ENCODE peak calls at places on chromosomes 11 and 22, in five cellular contexts. W, T, I, C and L are unnamed samples.

GRCh38 chr22:20221421-20222340 is 46.4 kb downstream of the RTN4R start:
- DNase-seq in W (no peak), T (no peak), I (no peak), C (no peak), L (no peak)

GRCh38 chr11:103338621-103339484 is 229.6 kb downstream of the DYNC2H1 start:
- DNase-seq in W (no peak), T (no peak), I (no peak), C (no peak), L (no peak)

GRCh38 chr11:7278314-7278917 is 26.7 kb downstream of the SYT9 start:
- DNase-seq in W (peak), T (no peak), I (no peak), C (peak), L (peak)

GRCh38 chr11:59207988-59208432 is 4.7 kb downstream of the MPEG1 start:
- DNase-seq in W (peak), T (peak), I (no peak), C (peak), L (no peak)

GRCh38 chr11:72014761-72015320 is 16.1 kb downstream of the IL18BP start:
- DNase-seq in W (no peak), T (no peak), I (no peak), C (peak), L (no peak)

GRCh38 chr22:31089101-31090100 is 8.3 kb downstream of the SMTN start:
- DNase-seq in W (peak), T (no peak), I (no peak), C (peak), L (no peak)

GRCh38 chr11:57354699-57355098 is 16.5 kb downstream of the P2RX3 start:
- DNase-seq in W (no peak), T (no peak), I (no peak), C (no peak), L (no peak)

GRCh38 chr11:124612567-124613245 is 1.5 kb downstream of the PANX3 start:
- DNase-seq in W (no peak), T (no peak), I (no peak), C (no peak), L (no peak)

GRCh38 chr11:92424281-92424680 is 199.7 kb downstream of the FAT3 start:
- DNase-seq in W (no peak), T (no peak), I (no peak), C (no peak), L (no peak)

GRCh38 chr11:69840371-69841169 is 21.4 kb upstream of the FGF3 start:
- DNase-seq in W (no peak), T (no peak), I (no peak), C (peak), L (no peak)

GRCh38 chr11:47056261-47056915 is 119.8 kb downstream of the CSTPP1 start:
- DNase-seq in W (no peak), T (no peak), I (no peak), C (no peak), L (peak)

GRCh38 chr11:66333220-66333877 is 2.9 kb downstream of the RIN1 start:
- DNase-seq in W (no peak), T (no peak), I (no peak), C (no peak), L (no peak)

GRCh38 chr22:44459041-44459440 is 39.0 kb downstream of the RTL6 start:
- DNase-seq in W (no peak), T (no peak), I (no peak), C (no peak), L (no peak)

GRCh38 chr22:28892175-28892731 is 8.9 kb downstream of the ZNRF3 start:
- DNase-seq in W (no peak), T (no peak), I (no peak), C (no peak), L (no peak)

GRCh38 chr11:130070109-130070828 is 575 bp downstream of the APLP2 start:
- DNase-seq in W (peak), T (no peak), I (peak), C (peak), L (no peak)

GRCh38 chr22:40597541-40598453 is 38.7 kb downstream of the MRTFA start:
- DNase-seq in W (no peak), T (no peak), I (no peak), C (no peak), L (no peak)

GRCh38 chr11:16678466-16679116 is 59.9 kb upstream of the C11orf58 start:
- DNase-seq in W (no peak), T (no peak), I (no peak), C (no peak), L (no peak)

GRCh38 chr11:58739725-58740430 is 8.1 kb upstream of the GLYAT start:
- DNase-seq in W (no peak), T (no peak), I (no peak), C (no peak), L (no peak)

GRCh38 chr11:69641681-69642548 is 959 bp downstream of the CCND1 start:
- DNase-seq in W (no peak), T (no peak), I (no peak), C (no peak), L (no peak)

DNA sequence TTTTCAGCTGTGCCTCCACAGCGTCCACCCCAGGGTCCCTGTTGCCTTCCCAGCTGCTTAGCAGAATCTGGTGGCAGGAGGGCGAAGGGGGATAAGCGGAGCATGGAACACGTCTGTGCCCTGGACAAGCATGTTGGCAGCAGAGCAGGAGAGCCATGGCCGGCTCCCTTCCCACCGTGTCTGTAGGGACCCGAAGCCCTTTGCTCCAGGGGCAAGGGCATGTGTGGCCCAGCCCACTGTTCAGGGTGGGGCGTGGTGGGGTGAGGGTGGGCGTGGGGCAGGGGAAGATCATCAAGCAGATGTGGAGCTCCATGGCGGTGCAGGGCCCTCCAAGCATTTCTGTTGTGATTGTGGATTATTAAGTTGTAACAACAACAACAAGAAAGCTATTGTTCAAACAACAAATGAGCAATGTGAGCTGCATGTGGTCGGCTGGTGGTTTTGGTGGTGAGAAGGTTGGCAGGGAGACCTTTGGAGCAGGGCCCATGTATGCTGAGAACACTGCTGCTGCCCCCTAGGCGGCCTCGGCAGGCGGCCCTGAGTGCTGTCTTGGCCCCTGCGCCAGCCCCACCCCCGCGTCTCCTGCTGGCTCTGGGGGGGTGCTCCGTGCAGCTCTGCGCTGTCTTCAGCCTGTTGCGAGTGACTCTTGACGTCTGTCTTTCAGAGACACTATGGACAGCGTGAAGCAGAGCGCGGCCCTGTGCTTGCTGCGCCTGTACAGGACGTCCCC is 50.9 kb downstream of the AP2A2 start:
- DNase-seq in W (no peak), T (no peak), I (no peak), C (no peak), L (no peak)
- TF ChIP-seq CTCF in W (no peak), T (peak), I (no peak), C (no peak), L (peak)

GRCh38 chr22:24007253-24008021 is 2.2 kb upstream of the GSTT4 start:
- DNase-seq in W (no peak), T (no peak), I (no peak), C (no peak), L (no peak)
- TF ChIP-seq CTCF in W (no peak), T (no peak), I (no peak), C (no peak), L (no peak)

GRCh38 chr22:23093090-23093788 is 22.9 kb downstream of the GNAZ start:
- DNase-seq in W (no peak), T (no peak), I (no peak), C (no peak), L (no peak)

GRCh38 chr22:23094260-23094659 is 23.9 kb downstream of the GNAZ start:
- DNase-seq in W (no peak), T (no peak), I (no peak), C (no peak), L (no peak)

GRCh38 chr22:23092217-23092955 is 22.1 kb downstream of the GNAZ start:
- DNase-seq in W (no peak), T (no peak), I (no peak), C (no peak), L (no peak)

GRCh38 chr22:23095467-23096342 is 25.4 kb downstream of the GNAZ start:
- DNase-seq in W (no peak), T (no peak), I (no peak), C (no peak), L (no peak)

GRCh38 chr22:23094695-23095466 is 24.6 kb downstream of the GNAZ start:
- DNase-seq in W (no peak), T (no peak), I (no peak), C (no peak), L (no peak)
- TF ChIP-seq CTCF in W (no peak), T (no peak), I (no peak), C (no peak), L (no peak)

DNA sequence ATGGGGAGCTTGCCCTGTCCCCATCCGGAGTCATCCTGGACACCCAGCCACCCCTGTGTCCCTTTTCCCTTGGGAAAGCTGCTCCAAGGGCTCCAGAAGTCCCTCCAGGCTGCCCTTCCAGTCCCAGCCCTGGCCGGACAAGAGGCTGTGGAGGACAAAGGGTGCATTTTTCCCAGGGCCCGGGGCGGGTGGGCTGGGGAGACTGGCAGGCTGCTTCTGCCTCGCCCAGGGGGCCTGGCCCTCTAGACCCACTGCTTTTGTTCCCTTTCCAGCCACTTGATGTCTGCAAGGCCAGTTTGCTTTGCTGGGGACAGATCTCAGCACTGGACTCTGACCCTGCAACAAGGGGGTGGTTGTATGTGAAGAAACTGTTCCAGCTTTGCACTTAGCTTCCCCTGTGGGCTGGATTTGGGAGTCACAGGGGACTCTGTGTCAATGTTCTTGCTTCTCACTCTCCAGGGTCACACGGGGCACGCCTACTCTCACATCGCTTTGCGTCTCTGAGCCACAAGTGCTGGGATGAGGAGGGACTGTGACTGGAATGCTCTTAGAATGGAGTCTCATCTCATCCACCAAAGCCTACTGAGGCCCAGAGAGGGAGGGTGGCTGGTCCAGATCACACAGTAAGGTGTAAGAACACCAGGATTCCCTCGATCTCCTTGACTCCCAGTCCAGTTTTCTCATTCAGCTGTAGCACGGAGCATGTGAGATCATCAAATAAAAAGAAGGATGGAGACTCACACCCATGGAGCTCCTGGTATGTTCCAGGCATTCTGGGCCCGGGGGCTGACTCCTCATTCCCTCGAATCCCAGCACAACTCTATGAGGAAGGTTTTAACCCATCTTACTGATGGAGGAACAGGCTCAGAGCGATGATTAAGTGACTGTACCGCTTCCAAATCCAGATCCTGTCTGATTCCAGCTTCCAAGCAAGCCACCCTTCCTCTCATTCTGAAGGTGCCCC is 59.9 kb downstream of the FBXO7 start:
- DNase-seq in W (peak), T (no peak), I (no peak), C (no peak), L (no peak)
- TF ChIP-seq CTCF in W (no peak), T (no peak), I (no peak), C (no peak), L (no peak)

GRCh38 chr11:116281173-116282160 is 491.3 kb downstream of the BUD13 start:
- DNase-seq in W (no peak), T (no peak), I (no peak), C (no peak), L (no peak)
- TF ChIP-seq CTCF in W (peak), T (no peak), I (no peak), C (no peak), L (no peak)

DNA sequence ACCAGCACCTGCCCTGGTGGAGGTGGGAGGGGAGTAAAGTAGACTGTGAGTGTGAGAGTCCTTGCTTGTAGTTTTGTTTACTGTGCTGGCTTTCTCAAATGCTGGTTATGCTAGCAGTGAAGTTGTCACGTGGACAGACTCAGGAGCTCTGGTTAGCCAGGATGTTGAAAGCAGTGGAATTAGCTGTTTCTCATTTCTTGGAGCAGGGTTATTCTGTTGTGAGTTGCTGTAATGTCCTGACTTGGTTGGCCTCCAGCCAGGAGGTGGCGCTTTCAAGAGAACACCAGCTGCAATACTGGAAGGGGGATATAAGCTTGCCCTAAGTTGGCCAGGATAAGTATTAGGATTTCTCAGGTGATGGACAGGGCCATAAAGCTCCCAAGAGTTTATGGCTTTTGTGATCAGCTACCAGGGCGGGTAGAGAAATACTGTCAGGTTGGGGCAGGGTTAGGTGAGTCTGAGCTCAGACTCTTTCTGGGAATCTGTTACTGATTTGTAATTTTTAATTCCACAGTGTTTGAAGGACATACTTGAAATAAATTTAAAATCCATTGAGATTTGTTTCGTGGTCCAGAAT is 13.7 kb downstream of the CYP2D6 start:
- DNase-seq in W (no peak), T (no peak), I (no peak), C (no peak), L (no peak)
- TF ChIP-seq CTCF in W (peak), T (no peak), I (no peak), C (no peak), L (no peak)

DNA sequence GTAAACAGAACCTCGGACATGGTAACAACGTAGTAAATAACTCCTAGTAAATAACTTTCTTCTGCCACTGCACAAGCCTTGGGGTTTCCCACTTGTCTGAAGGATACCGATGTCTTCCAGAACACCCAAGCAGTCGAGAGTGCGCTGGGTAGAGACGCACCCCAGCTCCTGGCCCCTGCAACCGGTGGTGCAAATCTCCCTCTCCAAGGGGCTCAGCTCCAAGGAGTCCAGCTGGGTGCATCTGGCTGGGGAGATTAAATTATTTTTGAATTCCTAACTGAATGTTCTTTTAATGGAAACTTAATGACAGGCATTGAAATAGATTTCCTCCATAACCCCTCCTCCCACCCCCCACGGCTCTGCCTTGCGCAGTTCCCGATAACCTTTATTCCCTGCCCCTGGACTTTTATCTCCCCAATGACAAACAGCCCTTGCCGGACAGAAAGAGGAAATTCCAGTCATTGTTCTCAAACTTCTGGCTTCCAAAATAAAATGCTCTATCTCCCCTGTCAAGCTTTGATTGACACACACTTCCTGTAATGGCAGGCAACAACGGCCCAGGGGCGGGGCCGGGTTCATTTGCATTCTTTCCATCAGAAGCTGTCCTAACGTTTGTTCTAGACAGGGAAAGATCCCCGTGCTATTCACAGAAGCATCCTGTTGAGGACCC is 31.2 kb downstream of the KCNJ1 start:
- DNase-seq in W (no peak), T (no peak), I (no peak), C (no peak), L (no peak)
- TF ChIP-seq CTCF in W (no peak), T (no peak), I (no peak), C (no peak), L (no peak)

GRCh38 chr11:77119531-77119936 is 8.5 kb upstream of the MYO7A start:
- DNase-seq in W (no peak), T (no peak), I (no peak), C (no peak), L (no peak)
- TF ChIP-seq CTCF in W (no peak), T (no peak), I (no peak), C (no peak), L (no peak)

DNA sequence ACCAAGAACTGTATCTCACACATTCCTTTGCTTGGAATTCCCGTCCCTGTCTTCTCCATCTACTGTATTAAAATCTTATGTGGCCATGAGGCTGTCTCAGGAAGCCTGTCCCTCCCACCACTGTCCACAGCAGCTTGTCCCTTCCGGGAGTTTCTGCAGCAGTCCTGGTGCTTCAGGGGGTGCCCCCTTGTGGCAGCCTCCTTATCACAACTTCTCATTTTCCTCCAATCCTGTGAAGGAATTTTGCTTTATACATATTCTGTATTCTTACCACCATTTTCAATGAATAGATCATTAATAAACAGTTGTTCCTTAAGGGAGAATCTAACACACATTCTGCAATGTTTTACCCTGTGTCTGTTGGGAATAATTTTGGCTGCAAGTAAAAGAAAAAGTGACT is 220.4 kb upstream of the RAG2 start:
- DNase-seq in W (no peak), T (no peak), I (no peak), C (peak), L (no peak)
- TF ChIP-seq CTCF in W (peak), T (peak), I (no peak), C (peak), L (peak)

DNA sequence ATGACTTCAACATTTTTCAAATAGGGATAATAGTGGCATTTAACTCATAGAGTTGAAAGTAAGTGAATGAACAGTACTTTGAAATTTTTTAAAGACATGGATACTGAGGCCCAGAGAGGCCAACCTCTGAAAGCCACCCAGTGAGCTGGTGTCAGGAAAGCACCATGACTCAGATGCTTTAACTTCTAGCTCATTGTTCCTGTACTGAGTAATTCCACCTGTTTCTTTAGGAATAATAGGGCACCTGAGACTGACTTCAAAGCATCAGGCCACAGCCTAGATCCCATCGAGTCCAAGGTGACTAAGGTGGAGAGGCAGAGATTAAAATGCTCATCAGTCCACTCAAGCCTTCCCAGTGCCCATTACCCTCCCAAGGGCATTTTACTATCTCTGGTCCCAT is 491.8 kb upstream of the TENM4 start:
- DNase-seq in W (no peak), T (no peak), I (no peak), C (no peak), L (no peak)
- TF ChIP-seq CTCF in W (no peak), T (no peak), I (no peak), C (no peak), L (no peak)